ENCODE peak calls at places on chromosomes 11 and 22, in five cellular contexts. J is Panc1, D is H1, E is stomach, Y is SK-N-SH. L is an unnamed sample.

GRCh38 chr22:42418811-42419243 is 13.4 kb downstream of the NFAM1 start:
- DNase-seq in J (no peak), E (no peak), D (no peak), Y (no peak), L (no peak)

GRCh38 chr22:29458551-29458950 is 20.2 kb downstream of the RFPL1 start:
- DNase-seq in E (no peak), D (no peak), Y (no peak), J (no peak), L (no peak)

GRCh38 chr11:2328040-2328439 is 26.2 kb downstream of the TSPAN32 start:
- DNase-seq in E (no peak), Y (no peak), D (no peak), J (no peak), L (no peak)

GRCh38 chr11:19441752-19442553 is 201.2 kb upstream of the E2F8 start:
- DNase-seq in D (no peak), Y (peak), E (peak), J (no peak), L (peak)

GRCh38 chr11:46277313-46277622 is 194 bp upstream of the CREB3L1 start:
- DNase-seq in D (no peak), Y (no peak), E (no peak), J (no peak), L (peak)

GRCh38 chr11:130600139-130600538 is 151.7 kb downstream of the ADAMTS15 start:
- DNase-seq in E (no peak), J (no peak), D (no peak), Y (no peak), L (no peak)

GRCh38 chr11:116782728-116783127 is 5.1 kb downstream of the ZPR1 start:
- DNase-seq in E (no peak), D (no peak), Y (no peak), J (no peak), L (no peak)

GRCh38 chr11:1548221-1549070 is 23.6 kb downstream of the DUSP8 start:
- DNase-seq in D (no peak), J (peak), Y (peak), E (peak), L (peak)

GRCh38 chr11:77619576-77620198 is 17.9 kb downstream of the CLNS1A start:
- DNase-seq in D (no peak), J (peak), E (no peak), Y (no peak), L (peak)

GRCh38 chr22:42648368-42649260 is 578 bp downstream of the CYB5R3 start:
- DNase-seq in Y (no peak), J (no peak), D (no peak), E (peak), L (peak)

GRCh38 chr22:27993201-27993635 is 74.2 kb upstream of the PITPNB start:
- DNase-seq in J (no peak), D (no peak), Y (no peak), E (peak), L (no peak)

GRCh38 chr22:39243443-39244072 is 1.2 kb downstream of the PDGFB start:
- DNase-seq in D (no peak), Y (no peak), E (no peak), J (no peak), L (no peak)

GRCh38 chr22:42960146-42960509 is 54.8 kb downstream of the PACSIN2 start:
- DNase-seq in J (no peak), D (no peak), E (no peak), Y (no peak), L (no peak)

GRCh38 chr11:120337896-120338840 is 2.0 kb downstream of the ARHGEF12 start:
- DNase-seq in Y (no peak), D (no peak), J (no peak), E (no peak), L (peak)

GRCh38 chr22:42639541-42640241 is 710 bp downstream of the ATP5MGL start:
- DNase-seq in E (no peak), J (no peak), Y (no peak), D (no peak), L (no peak)

GRCh38 chr11:119481021-119481666 is 58.2 kb upstream of the THY1 start:
- DNase-seq in J (peak), D (no peak), Y (peak), E (peak), L (peak)

GRCh38 chr11:1920909-1921575 is 1.5 kb downstream of the TNNT3 start:
- DNase-seq in Y (peak), D (no peak), E (no peak), J (no peak), L (no peak)

GRCh38 chr22:41501209-41501608 is 32.3 kb downstream of the ACO2 start:
- DNase-seq in J (no peak), E (no peak), D (no peak), Y (peak), L (peak)

GRCh38 chr11:118180300-118180703 is 3.9 kb upstream of the SCN2B start:
- DNase-seq in E (no peak), J (no peak), Y (peak), D (no peak), L (no peak)

GRCh38 chr11:126969865-126970479 is 30.6 kb downstream of the KIRREL3 start:
- DNase-seq in E (no peak), Y (peak), J (peak), D (no peak), L (no peak)

GRCh38 chr22:46010177-46010867 is 33.4 kb upstream of the WNT7B start:
- DNase-seq in J (no peak), D (no peak), Y (no peak), E (no peak), L (no peak)

GRCh38 chr11:121533556-121534050 is 80.8 kb upstream of the SORL1-AS1 start:
- DNase-seq in J (no peak), D (no peak), E (no peak), Y (no peak), L (no peak)

GRCh38 chr11:24842308-24842707 is 345.5 kb downstream of the LUZP2 start:
- DNase-seq in J (no peak), Y (no peak), D (no peak), E (no peak), L (no peak)

GRCh38 chr11:3154001-3154599 is 11.0 kb downstream of the OSBPL5 start:
- DNase-seq in D (no peak), J (no peak), E (no peak), Y (no peak), L (no peak)

GRCh38 chr11:120750647-120751419 is 239.3 kb downstream of the GRIK4 start:
- DNase-seq in Y (no peak), E (no peak), D (no peak), J (no peak), L (no peak)

GRCh38 chr11:13316528-13316961 is 39.0 kb downstream of the BMAL1 start:
- DNase-seq in E (no peak), J (no peak), D (no peak), Y (no peak), L (no peak)

GRCh38 chr11:131845255-131845654 is 474.8 kb downstream of the NTM start:
- DNase-seq in J (no peak), Y (no peak), D (peak), E (no peak), L (no peak)

GRCh38 chr11:31757245-31757835 is 53.8 kb downstream of the PAX6 start:
- DNase-seq in J (no peak), Y (no peak), E (no peak), D (no peak), L (no peak)

GRCh38 chr22:48138427-48138826 is 1376.0 kb downstream of the TBC1D22A start:
- DNase-seq in E (no peak), D (no peak), J (no peak), Y (no peak), L (no peak)

GRCh38 chr11:36586543-36586942 is 7.8 kb upstream of the IFTAP start:
- DNase-seq in E (no peak), Y (no peak), J (no peak), D (no peak), L (no peak)

GRCh38 chr11:64919627-64920026 is 2.6 kb upstream of the ATG2A start:
- DNase-seq in E (no peak), Y (no peak), J (no peak), D (no peak), L (no peak)

GRCh38 chr22:17109976-17110375 is 11.2 kb downstream of the TMEM121B start:
- DNase-seq in J (no peak), E (no peak), Y (no peak), D (no peak), L (no peak)

GRCh38 chr11:5605849-5606248 is 9.4 kb downstream of the TRIM6 start:
- DNase-seq in Y (no peak), E (no peak), J (no peak), D (no peak), L (no peak)

GRCh38 chr22:31272522-31273446 is 19.5 kb downstream of the PIK3IP1 start:
- DNase-seq in J (no peak), E (peak), Y (peak), D (no peak), L (peak)

GRCh38 chr11:95791385-95792033 is 1.2 kb downstream of the CEP57 start:
- DNase-seq in Y (no peak), E (no peak), J (no peak), D (no peak), L (no peak)

GRCh38 chr11:95789506-95790122 is at the start of gene FAM76B:
- DNase-seq in E (peak), D (peak), Y (peak), J (peak), L (peak)

GRCh38 chr11:95790933-95791247 is 592 bp downstream of the CEP57 start:
- DNase-seq in E (peak), Y (peak), D (no peak), J (no peak), L (peak)

GRCh38 chr11:95790123-95790932 is at the start of gene CEP57:
- DNase-seq in D (peak), E (peak), Y (peak), J (peak), L (peak)

GRCh38 chr11:95788921-95789505 is 569 bp downstream of the FAM76B start:
- DNase-seq in Y (peak), D (peak), J (no peak), E (no peak), L (peak)
- TF ChIP-seq CTCF in Y (peak), D (peak), J (no peak), E (no peak), L (peak)

GRCh38 chr11:16763746-16764145 is 25.3 kb downstream of the C11orf58 start:
- DNase-seq in D (no peak), Y (no peak), E (no peak), J (no peak), L (no peak)

GRCh38 chr11:16759857-16760256 is 21.4 kb downstream of the C11orf58 start:
- DNase-seq in Y (no peak), J (no peak), E (no peak), D (no peak), L (peak)

GRCh38 chr11:16758382-16759024 is 20.1 kb downstream of the C11orf58 start:
- DNase-seq in Y (no peak), D (no peak), J (no peak), E (no peak), L (no peak)
- TF ChIP-seq POLR2AphosphoS5 in Y (no peak), D (peak), J (peak), E (no peak), L (no peak)

DNA sequence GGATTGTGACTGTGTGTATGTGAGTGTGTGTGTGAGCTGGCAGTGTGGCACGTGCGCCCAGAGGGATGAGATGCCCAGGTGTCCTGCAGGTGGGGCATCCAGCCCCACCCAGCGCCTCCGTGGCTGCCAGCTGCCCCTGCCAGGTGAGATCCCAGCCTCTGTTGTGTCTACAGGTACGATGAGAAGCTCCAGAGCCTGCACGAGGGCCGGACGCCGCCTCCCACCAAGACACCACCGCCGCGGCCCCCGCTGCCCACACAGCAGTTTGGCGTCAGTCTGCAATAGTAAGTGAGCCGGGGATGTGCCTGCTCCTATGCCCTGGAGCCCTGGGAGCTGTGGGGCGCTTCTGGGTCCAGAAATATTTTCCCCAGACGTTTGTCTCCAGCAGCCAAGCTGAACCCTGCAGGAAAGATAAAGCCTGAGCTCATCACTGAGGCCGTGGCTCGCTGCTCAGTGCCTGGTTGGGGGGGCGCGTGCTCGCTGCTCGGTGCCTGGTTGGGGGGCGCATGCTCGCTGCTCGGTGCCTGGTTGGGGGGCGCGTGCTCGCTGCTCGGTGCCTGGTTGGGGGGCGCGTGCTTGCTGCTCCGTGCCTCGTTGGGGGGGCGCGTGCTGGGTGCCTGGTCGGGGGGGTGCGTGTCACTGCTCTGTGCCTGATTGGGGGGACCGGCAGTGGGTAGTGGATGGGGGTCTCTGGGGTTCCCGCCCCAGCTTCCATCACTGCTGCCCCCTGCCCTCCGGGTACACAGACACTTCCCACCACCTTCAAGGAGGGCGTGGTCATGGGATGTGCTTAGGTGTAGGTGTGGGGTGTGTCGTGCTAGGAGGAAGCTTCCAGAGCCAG is 73.2 kb downstream of the ARHGAP8 start:
- DNase-seq in E (no peak), J (no peak), D (no peak), Y (peak), L (no peak)
- TF ChIP-seq CTCF in E (no peak), J (no peak), D (no peak), Y (no peak), L (no peak)

GRCh38 chr11:10388574-10388973 is 66.5 kb upstream of the AMPD3 start:
- DNase-seq in J (no peak), Y (no peak), E (no peak), D (no peak), L (no peak)

GRCh38 chr11:10386361-10386760 is 68.7 kb upstream of the AMPD3 start:
- DNase-seq in Y (no peak), J (no peak), D (no peak), E (no peak), L (no peak)

GRCh38 chr11:10386861-10387208 is 68.2 kb upstream of the AMPD3 start:
- DNase-seq in Y (no peak), E (no peak), D (no peak), J (no peak), L (no peak)

GRCh38 chr11:10387209-10388083 is 67.6 kb upstream of the AMPD3 start:
- DNase-seq in J (no peak), Y (no peak), D (no peak), E (no peak), L (peak)

DNA sequence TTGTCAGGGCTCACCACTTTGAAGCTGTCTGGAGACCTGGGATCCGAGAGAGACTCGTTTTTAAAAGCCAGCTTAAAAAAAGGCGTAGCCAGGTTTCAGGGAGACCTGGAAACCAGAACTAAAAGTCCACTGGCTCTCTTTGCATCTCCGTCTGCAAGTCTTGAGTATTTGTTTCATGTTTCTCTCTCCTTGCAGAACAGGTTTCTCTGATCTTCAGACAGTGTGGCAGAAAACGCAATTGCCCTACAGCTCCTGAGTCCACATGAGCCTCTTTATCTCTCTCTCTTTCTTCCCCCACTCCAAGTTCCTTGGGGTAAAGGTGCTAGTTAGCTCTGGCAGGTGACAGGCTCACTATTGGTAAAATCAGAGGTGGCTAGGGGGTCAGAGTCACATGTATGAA is 67.0 kb upstream of the AMPD3 start:
- DNase-seq in E (no peak), D (no peak), Y (no peak), J (no peak), L (no peak)
- TF ChIP-seq POLR2AphosphoS5 in E (no peak), D (no peak), Y (no peak), J (no peak), L (no peak)

GRCh38 chr11:103927535-103927934 is 108.9 kb upstream of the DDI1 start:
- DNase-seq in J (no peak), E (no peak), D (no peak), Y (peak), L (no peak)
- TF ChIP-seq CTCF in J (no peak), E (peak), D (peak), Y (peak), L (no peak)